ENCODE peak calls at places on chromosomes 11 and 22, in seven cellular contexts. P, H, M, T, R, C and U are unnamed samples.

GRCh38 chr11:68457898-68458249 is 2.7 kb upstream of the PPP6R3 start:
- DNase-seq in R (peak; percentile 36), P (no peak), C (no peak), T (no peak), M (no peak), H (no peak), U (no peak)

GRCh38 chr22:38700789-38701628 is at the start of gene JOSD1:
- DNase-seq in C (peak; percentile 96), M (peak; percentile 97), P (peak; percentile 92), R (peak; percentile 96), T (peak; percentile 71), H (peak; percentile 95), U (peak; percentile 82)

GRCh38 chr22:38997518-38997917 is 15.4 kb downstream of the APOBEC3B start:
- DNase-seq in C (no peak), H (no peak), M (no peak), R (no peak), T (no peak), P (no peak), U (no peak)

GRCh38 chr11:76560219-76560618 is 110.3 kb downstream of the LRRC32 start:
- DNase-seq in T (peak; percentile 29), M (no peak), C (no peak), P (no peak), H (no peak), R (no peak), U (no peak)

GRCh38 chr11:1825039-1825740 is 9.6 kb upstream of the SYT8 start:
- DNase-seq in M (no peak), T (no peak), C (no peak), R (peak; percentile 80), H (no peak), P (no peak), U (no peak)

GRCh38 chr11:64848779-64849599 is 4.5 kb upstream of the CDC42BPG start:
- DNase-seq in C (no peak), P (no peak), R (peak; percentile 64), M (no peak), H (no peak), T (no peak), U (no peak)

GRCh38 chr22:17121235-17122195 is at the start of gene TMEM121B:
- DNase-seq in M (no peak), R (peak; percentile 78), C (no peak), P (peak; percentile 77), H (no peak), T (no peak), U (peak; percentile 15)

GRCh38 chr22:45308624-45309421 is 911 bp upstream of the FAM118A start:
- DNase-seq in T (no peak), P (no peak), H (no peak), C (no peak), M (no peak), R (no peak), U (no peak)

GRCh38 chr11:10305262-10305963 is 540 bp downstream of the ADM start:
- DNase-seq in T (no peak), P (peak; percentile 49), C (no peak), R (peak; percentile 77), M (no peak), H (no peak), U (no peak)

GRCh38 chr22:39990688-39991087 is 4.1 kb upstream of the FAM83F start:
- DNase-seq in C (no peak), H (no peak), M (no peak), R (no peak), T (no peak), P (no peak), U (no peak)

GRCh38 chr11:63769044-63769718 is 606 bp upstream of the ZFTA start:
- DNase-seq in T (no peak), C (no peak), R (peak; percentile 52), M (no peak), H (no peak), P (peak; percentile 47), U (no peak)

GRCh38 chr11:91244921-91245320 is 979.7 kb upstream of the FAT3 start:
- DNase-seq in T (no peak), P (no peak), R (no peak), H (no peak), M (no peak), C (no peak), U (no peak)

GRCh38 chr11:119377961-119378667 is 3.4 kb downstream of the USP2 start:
- DNase-seq in T (no peak), H (no peak), M (no peak), C (no peak), R (no peak), P (no peak), U (no peak)

GRCh38 chr11:111946499-111946898 is 9.4 kb downstream of the DIXDC1 start:
- DNase-seq in C (no peak), T (no peak), M (no peak), H (no peak), P (no peak), R (no peak), U (no peak)

GRCh38 chr11:12684821-12685220 is 10.6 kb downstream of the TEAD1 start:
- DNase-seq in R (no peak), T (no peak), H (no peak), P (no peak), C (no peak), M (no peak), U (no peak)

GRCh38 chr11:119293461-119293860 is 23.5 kb downstream of the MCAM start:
- DNase-seq in R (no peak), C (no peak), H (no peak), P (no peak), T (no peak), M (no peak), U (no peak)

GRCh38 chr11:57116654-57117053 is 65.1 kb upstream of the LRRC55 start:
- DNase-seq in M (no peak), C (no peak), T (peak; percentile 31), H (no peak), P (no peak), R (no peak), U (peak; percentile 13)

GRCh38 chr11:108431997-108432396 is 35.3 kb downstream of the C11orf65 start:
- DNase-seq in P (no peak), H (no peak), R (no peak), T (no peak), M (no peak), C (no peak), U (no peak)

GRCh38 chr11:116194156-116194904 is 578.5 kb downstream of the BUD13 start:
- DNase-seq in T (no peak), P (no peak), C (no peak), H (no peak), R (no peak), M (no peak), U (no peak)

GRCh38 chr11:128207861-128208321 is 379.5 kb downstream of the ETS1 start:
- DNase-seq in R (no peak), T (peak; percentile 98), H (no peak), C (no peak), P (no peak), M (no peak), U (peak; percentile 100)

GRCh38 chr11:61686469-61686868 is 6.3 kb downstream of the DAGLA start:
- DNase-seq in H (no peak), T (no peak), C (no peak), R (no peak), M (no peak), P (no peak), U (no peak)

GRCh38 chr22:49303781-49304461 is 523.8 kb downstream of the BRD1 start:
- DNase-seq in C (no peak), R (no peak), H (no peak), P (no peak), T (no peak), M (no peak), U (no peak)

GRCh38 chr11:60978546-60979380 is 7.3 kb downstream of the CD6 start:
- DNase-seq in H (no peak), T (no peak), M (no peak), P (no peak), R (no peak), C (no peak), U (no peak)

GRCh38 chr11:116513278-116513823 is 259.4 kb downstream of the BUD13 start:
- DNase-seq in H (no peak), R (no peak), T (no peak), C (no peak), M (no peak), P (no peak), U (no peak)

GRCh38 chr22:30439836-30440235 is 14.3 kb downstream of the MTFP1 start:
- DNase-seq in P (no peak), M (no peak), R (no peak), C (no peak), H (no peak), T (no peak), U (no peak)

GRCh38 chr11:129279326-129280026 is 87.4 kb upstream of the ARHGAP32 start:
- DNase-seq in M (peak; percentile 57), C (peak; percentile 48), T (peak; percentile 58), R (peak; percentile 86), P (peak; percentile 81), H (peak; percentile 38), U (peak; percentile 22)

GRCh38 chr11:70358797-70359196 is 39.5 kb upstream of the CTTN start:
- DNase-seq in P (no peak), R (peak; percentile 58), C (no peak), M (no peak), T (no peak), H (no peak), U (no peak)

GRCh38 chr11:63858628-63859550 is 20.0 kb downstream of the MARK2 start:
- DNase-seq in M (no peak), P (no peak), H (no peak), R (no peak), T (no peak), C (no peak), U (peak; percentile 64)

GRCh38 chr11:112016088-112016764 is 9.0 kb upstream of the DLAT start:
- DNase-seq in M (no peak), C (no peak), H (no peak), T (no peak), R (no peak), P (no peak), U (peak; percentile 80)

GRCh38 chr22:25027959-25028840 is 75.7 kb downstream of the KIAA1671 start:
- DNase-seq in M (no peak), H (no peak), T (no peak), P (no peak), C (no peak), R (no peak), U (no peak)

GRCh38 chr11:118870396-118871343 is 13.0 kb upstream of the CXCR5 start:
- DNase-seq in H (no peak), P (no peak), M (no peak), R (no peak), T (no peak), C (no peak), U (no peak)

GRCh38 chr11:35579557-35580396 is 38.5 kb upstream of the FJX1 start:
- DNase-seq in H (no peak), M (no peak), C (no peak), T (peak; percentile 58), P (no peak), R (no peak), U (peak; percentile 92)

GRCh38 chr11:16924826-16925494 is 89.3 kb downstream of the PLEKHA7 start:
- DNase-seq in R (peak; percentile 73), H (no peak), T (peak; percentile 75), P (no peak), C (no peak), M (no peak), U (no peak)